ENCODE peak calls at places on chromosomes 7 and 10, in five cellular contexts. A, V, T, Y and X are unnamed samples.

GRCh38 chr7:155069992-155070827 is at the start of gene HTR5A:
- DNase-seq in V (peak; percentile 65), T (peak; percentile 80), A (peak; percentile 70), Y (peak; percentile 95), X (peak; percentile 33)

GRCh38 chr10:4662576-4663161 is 163.3 kb upstream of the AKR1E2 start:
- DNase-seq in T (no peak), V (no peak), A (no peak), Y (no peak), X (no peak)

GRCh38 chr10:67602268-67602950 is 93.6 kb downstream of the CTNNA3 start:
- DNase-seq in Y (no peak), A (no peak), T (peak; percentile 96), V (no peak), X (peak; percentile 32)

GRCh38 chr7:5206686-5207085 is 16.7 kb downstream of the WIPI2 start:
- DNase-seq in Y (no peak), T (no peak), V (no peak), A (no peak), X (no peak)

GRCh38 chr10:21075880-21076279 is 178.8 kb upstream of the NEBL start:
- DNase-seq in V (no peak), T (no peak), Y (no peak), A (no peak), X (no peak)

GRCh38 chr10:118504044-118504944 is 91.2 kb downstream of the PRLHR start:
- DNase-seq in A (no peak), V (no peak), Y (no peak), T (peak; percentile 3), X (peak; percentile 78)

GRCh38 chr7:2508327-2509231 is 11.0 kb upstream of the LFNG start:
- DNase-seq in V (peak; percentile 67), Y (no peak), T (peak; percentile 32), A (peak; percentile 71), X (no peak)

GRCh38 chr7:36739351-36739750 is 15.1 kb upstream of the AOAH start:
- DNase-seq in Y (no peak), T (no peak), V (no peak), A (no peak), X (no peak)

GRCh38 chr10:72333111-72334012 is 21.4 kb downstream of the DNAJB12 start:
- DNase-seq in A (no peak), T (no peak), Y (no peak), V (no peak), X (no peak)

GRCh38 chr10:69769395-69769989 is 32.2 kb upstream of the COL13A1 start:
- DNase-seq in Y (no peak), T (peak; percentile 79), A (peak; percentile 14), V (no peak), X (peak; percentile 40)

GRCh38 chr7:102468416-102469350 is 3.9 kb downstream of the LRWD1 start:
- DNase-seq in T (no peak), V (no peak), Y (no peak), A (no peak), X (no peak)

GRCh38 chr10:63664341-63664885 is 143.2 kb downstream of the REEP3 start:
- DNase-seq in V (no peak), A (no peak), Y (no peak), T (no peak), X (no peak)

GRCh38 chr10:35025916-35026315 is 64.2 kb downstream of the CUL2 start:
- DNase-seq in A (no peak), Y (no peak), T (peak; percentile 78), V (no peak), X (no peak)

GRCh38 chr10:122173337-122173736 is 97.8 kb upstream of the BTBD16 start:
- DNase-seq in T (no peak), V (no peak), A (no peak), Y (no peak), X (no peak)

GRCh38 chr10:89001428-89002072 is 11.0 kb downstream of the FAS start:
- DNase-seq in Y (no peak), T (peak; percentile 31), A (no peak), V (no peak), X (no peak)

GRCh38 chr7:116671681-116672595 is at the start of gene MET:
- DNase-seq in V (peak; percentile 47), Y (peak; percentile 80), A (peak; percentile 86), T (peak; percentile 72), X (peak; percentile 84)

GRCh38 chr7:117596134-117596533 is 116.3 kb downstream of the CFTR start:
- DNase-seq in A (no peak), Y (no peak), V (no peak), T (no peak), X (no peak)

GRCh38 chr10:132304756-132305509 is 2.8 kb downstream of the STK32C start:
- DNase-seq in A (no peak), T (no peak), Y (no peak), V (no peak), X (no peak)

GRCh38 chr7:67470256-67470751 is 473.7 kb downstream of the TYW1 start:
- DNase-seq in T (no peak), V (no peak), Y (peak; percentile 88), A (no peak), X (no peak)

GRCh38 chr7:130865408-130866236 is 131.6 kb upstream of the KLF14 start:
- DNase-seq in Y (peak; percentile 71), V (no peak), A (no peak), T (peak; percentile 61), X (no peak)

GRCh38 chr7:118436663-118437062 is 212.2 kb downstream of the ANKRD7 start:
- DNase-seq in A (no peak), Y (no peak), T (no peak), V (no peak), X (no peak)

GRCh38 chr7:151782598-151783448 is 94.1 kb downstream of the PRKAG2 start:
- DNase-seq in Y (peak; percentile 85), T (peak; percentile 34), V (peak; percentile 81), A (peak; percentile 69), X (peak; percentile 53)

GRCh38 chr7:106050002-106050742 is 61.9 kb downstream of the SYPL1 start:
- DNase-seq in Y (no peak), T (peak; percentile 59), V (peak; percentile 69), A (no peak), X (no peak)

GRCh38 chr10:49175587-49176309 is 12.4 kb downstream of the TMEM273 start:
- DNase-seq in V (no peak), Y (no peak), T (no peak), A (no peak), X (no peak)

GRCh38 chr7:155959894-155960293 is 147.6 kb upstream of the SHH start:
- DNase-seq in T (no peak), Y (no peak), V (no peak), A (peak; percentile 69), X (peak; percentile 93)

GRCh38 chr7:40983106-40983505 is 719.8 kb downstream of the INHBA start:
- DNase-seq in T (no peak), A (no peak), Y (no peak), V (no peak), X (no peak)

GRCh38 chr10:123000155-123000554 is 8.4 kb downstream of the IKZF5 start:
- DNase-seq in T (no peak), V (no peak), A (no peak), Y (no peak), X (no peak)

GRCh38 chr7:13920053-13920697 is 69.3 kb downstream of the ETV1 start:
- DNase-seq in T (peak; percentile 100), A (peak; percentile 20), V (no peak), Y (peak; percentile 87), X (peak; percentile 96)

GRCh38 chr10:32109603-32110002 is 53.4 kb upstream of the KIF5B start:
- DNase-seq in Y (no peak), V (no peak), A (no peak), T (no peak), X (no peak)

GRCh38 chr7:148327379-148327778 is 263.2 kb upstream of the C7orf33 start:
- DNase-seq in Y (no peak), V (no peak), A (no peak), T (no peak), X (no peak)

GRCh38 chr7:98459529-98459928 is 58.6 kb upstream of the BAIAP2L1 start:
- DNase-seq in T (no peak), Y (no peak), A (no peak), V (no peak), X (no peak)

GRCh38 chr7:77331938-77332695 is 84.0 kb downstream of the GSAP start:
- DNase-seq in V (peak; percentile 58), T (peak; percentile 92), Y (peak; percentile 85), A (peak; percentile 50), X (peak; percentile 87)

GRCh38 chr7:727104-727805 is at the start of gene PRKAR1B:
- DNase-seq in A (peak; percentile 61), T (no peak), V (no peak), Y (no peak), X (no peak)

GRCh38 chr7:27202741-27203134 is 2.8 kb upstream of the HOXA13 start:
- DNase-seq in Y (no peak), V (no peak), A (no peak), T (no peak), X (no peak)

GRCh38 chr7:27203964-27204594 is 4.2 kb upstream of the HOXA13 start:
- DNase-seq in V (no peak), T (no peak), A (no peak), Y (no peak), X (no peak)

GRCh38 chr7:27203378-27203953 is 3.6 kb upstream of the HOXA13 start:
- DNase-seq in V (no peak), A (no peak), Y (no peak), T (no peak), X (no peak)

GRCh38 chr7:27205325-27206280 is 5.7 kb upstream of the HOXA13 start:
- DNase-seq in Y (no peak), A (no peak), T (no peak), V (no peak), X (no peak)

GRCh38 chr7:27204851-27205322 is 5.0 kb upstream of the HOXA13 start:
- DNase-seq in A (no peak), T (no peak), Y (no peak), V (no peak), X (no peak)
- H3K4me3 ChIP-seq in A (peak overlapping the region; percentile 73), T (no peak overlapping the region), Y (no peak overlapping the region), V (no peak overlapping the region), X (no peak overlapping the region)

DNA sequence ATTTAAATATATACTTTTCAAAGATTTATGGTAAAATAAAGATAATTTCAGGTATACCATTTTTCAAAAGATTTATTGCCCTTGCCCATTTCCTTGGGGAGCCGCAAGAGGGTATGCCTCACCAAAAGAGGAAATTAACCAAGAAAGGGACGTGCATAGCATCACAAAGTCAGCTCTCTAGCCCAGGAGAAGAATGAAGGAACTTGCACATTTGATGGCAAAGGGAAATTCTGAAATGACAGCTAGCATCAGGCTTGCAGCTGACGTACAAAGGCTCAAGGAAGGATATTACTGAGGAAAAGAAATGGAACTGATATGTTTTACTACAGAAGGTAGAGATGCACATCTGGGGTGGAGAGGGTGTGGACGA is 93.6 kb upstream of the RSU1 start:
- DNase-seq in Y (no peak), V (no peak), A (no peak), T (no peak), X (no peak)
- TF ChIP-seq CTCF in Y (no peak), V (no peak), A (no peak), T (no peak), X (no peak)

DNA sequence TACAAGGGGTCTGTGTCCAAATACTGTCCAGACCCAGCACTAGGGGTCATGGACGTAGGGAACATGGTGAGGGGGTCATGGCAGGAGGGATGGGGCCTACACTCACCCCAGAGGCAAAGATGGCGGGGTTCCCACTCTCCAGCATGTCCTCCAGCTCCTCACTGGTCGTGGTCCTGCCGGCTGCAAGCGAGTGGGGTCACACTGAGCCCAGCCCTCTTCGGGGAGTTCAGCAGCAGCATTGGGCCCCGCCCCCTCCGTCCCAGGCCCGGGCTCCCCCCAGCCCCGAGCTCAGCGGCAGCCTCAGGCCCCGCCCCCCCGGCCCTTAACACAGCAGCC is 15.9 kb downstream of the STX1A start:
- DNase-seq in V (no peak), Y (no peak), T (no peak), A (no peak), X (no peak)
- H3K4me3 ChIP-seq in V (no peak overlapping the region), Y (no peak overlapping the region), T (no peak overlapping the region), A (peak overlapping the region; percentile 19), X (no peak overlapping the region)

GRCh38 chr7:51234139-51234538 is 82.5 kb downstream of the COBL start:
- DNase-seq in V (no peak), T (no peak), Y (no peak), A (no peak), X (no peak)
- TF ChIP-seq CTCF in V (no peak), T (no peak), Y (no peak), A (no peak), X (no peak)